ENCODE peak calls at places on chromosomes 11 and 22, in six cellular contexts. M is tibial artery, N is BJ, W is endothelial cell, U is IMR-90, L is RWPE1. S is an unnamed sample.
A peak's percentile ranks its signal among the peaks of the same experiment; 100 is the strongest.

GRCh38 chr11:131867457-131868257 is 497.2 kb downstream of the NTM start:
- DNase-seq in M (peak; percentile 73), N (peak; percentile 18), W (peak; percentile 82), U (peak; percentile 89), L (peak; percentile 63), S (peak; percentile 76)

GRCh38 chr11:68127791-68128681 is 6.8 kb upstream of the CHKA start:
- DNase-seq in M (no peak), N (no peak), W (peak; percentile 84), U (peak; percentile 40), L (no peak), S (peak; percentile 51)

GRCh38 chr11:72771507-72771906 is 19.3 kb upstream of the ARAP1 start:
- DNase-seq in M (no peak), N (no peak), W (no peak), U (peak; percentile 72), L (no peak), S (no peak)

GRCh38 chr22:28647216-28647615 is 32.4 kb downstream of the TTC28 start:
- DNase-seq in M (no peak), N (no peak), W (no peak), U (peak; percentile 51), L (no peak), S (no peak)

GRCh38 chr11:116778556-116778955 is 5.8 kb upstream of the BUD13 start:
- DNase-seq in M (no peak), N (no peak), W (no peak), U (peak; percentile 11), L (no peak), S (no peak)

GRCh38 chr11:116162541-116163230 is 610.1 kb downstream of the BUD13 start:
- DNase-seq in M (no peak), N (no peak), W (peak; percentile 81), U (no peak), L (no peak), S (no peak)

GRCh38 chr22:23548501-23549197 is 31.4 kb downstream of the IGLL1 start:
- DNase-seq in M (no peak), N (no peak), W (no peak), U (no peak), L (no peak), S (no peak)

GRCh38 chr11:96102664-96103068 is 178.8 kb upstream of the MTMR2 start:
- DNase-seq in M (no peak), N (peak; percentile 58), W (no peak), U (peak; percentile 68), L (no peak), S (no peak)

GRCh38 chr11:68043349-68044144 is 4.7 kb downstream of the TCIRG1 start:
- DNase-seq in M (no peak), N (peak; percentile 24), W (no peak), U (peak; percentile 66), L (no peak), S (no peak)

GRCh38 chr11:59716051-59716450 is 2.4 kb upstream of the OR10V1 start:
- DNase-seq in M (no peak), N (no peak), W (no peak), U (no peak), L (no peak), S (no peak)

GRCh38 chr11:5564259-5565019 is 16.1 kb upstream of the OR52H1 start:
- DNase-seq in M (no peak), N (no peak), W (no peak), U (peak; percentile 29), L (peak; percentile 4), S (no peak)

GRCh38 chr11:69646493-69647201 is 5.7 kb downstream of the CCND1 start:
- DNase-seq in M (no peak), N (no peak), W (no peak), U (no peak), L (no peak), S (no peak)

GRCh38 chr11:65003282-65003681 is 6.5 kb upstream of the BATF2 start:
- DNase-seq in M (no peak), N (no peak), W (no peak), U (peak; percentile 66), L (no peak), S (no peak)

GRCh38 chr11:106466441-106467190 is 389.2 kb downstream of the AASDHPPT start:
- DNase-seq in M (no peak), N (no peak), W (no peak), U (peak; percentile 94), L (peak; percentile 16), S (no peak)

GRCh38 chr11:65639623-65640482 is 2.0 kb downstream of the SIPA1 start:
- DNase-seq in M (no peak), N (no peak), W (peak; percentile 63), U (no peak), L (no peak), S (peak; percentile 81)

GRCh38 chr22:46004105-46004866 is 27.3 kb upstream of the WNT7B start:
- DNase-seq in M (no peak), N (no peak), W (no peak), U (no peak), L (no peak), S (no peak)

GRCh38 chr11:10498022-10498400 is 42.9 kb downstream of the AMPD3 start:
- DNase-seq in M (no peak), N (no peak), W (no peak), U (no peak), L (no peak), S (peak; percentile 17)

GRCh38 chr11:57641011-57641410 is 8.7 kb downstream of the YPEL4 start:
- DNase-seq in M (no peak), N (no peak), W (no peak), U (no peak), L (no peak), S (no peak)

DNA sequence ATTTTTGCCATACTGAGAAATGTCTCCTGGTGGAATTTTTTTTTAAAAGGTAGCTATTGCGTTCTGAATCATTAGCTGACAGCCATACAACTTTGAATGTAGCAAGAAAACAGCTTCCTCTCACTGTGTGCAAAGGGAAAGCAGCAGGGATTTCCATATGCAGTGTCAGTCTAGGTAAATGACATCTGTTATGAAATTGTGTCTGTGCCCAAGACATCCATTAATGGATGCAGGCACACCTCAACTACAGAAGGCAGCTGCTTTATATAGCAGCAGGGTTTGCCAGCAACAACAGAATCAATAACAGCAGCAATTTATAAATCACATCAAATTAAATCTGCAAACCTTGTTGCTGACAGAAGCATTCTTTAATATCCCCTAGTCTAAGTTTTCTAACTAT is 745.2 kb upstream of the RAG2 start:
- DNase-seq in M (no peak), N (no peak), W (no peak), U (no peak), L (no peak), S (no peak)
- TF ChIP-seq CTCF in M (no peak), N (no peak), W (no peak), U (no peak), L (no peak), S (no peak)

GRCh38 chr11:86103808-86104207 is 34.9 kb upstream of the PICALM start:
- DNase-seq in M (no peak), N (no peak), W (no peak), U (peak; percentile 22), L (peak; percentile 7), S (no peak)
- TF ChIP-seq CTCF in M (no peak), N (no peak), W (no peak), U (no peak), L (no peak), S (no peak)

DNA sequence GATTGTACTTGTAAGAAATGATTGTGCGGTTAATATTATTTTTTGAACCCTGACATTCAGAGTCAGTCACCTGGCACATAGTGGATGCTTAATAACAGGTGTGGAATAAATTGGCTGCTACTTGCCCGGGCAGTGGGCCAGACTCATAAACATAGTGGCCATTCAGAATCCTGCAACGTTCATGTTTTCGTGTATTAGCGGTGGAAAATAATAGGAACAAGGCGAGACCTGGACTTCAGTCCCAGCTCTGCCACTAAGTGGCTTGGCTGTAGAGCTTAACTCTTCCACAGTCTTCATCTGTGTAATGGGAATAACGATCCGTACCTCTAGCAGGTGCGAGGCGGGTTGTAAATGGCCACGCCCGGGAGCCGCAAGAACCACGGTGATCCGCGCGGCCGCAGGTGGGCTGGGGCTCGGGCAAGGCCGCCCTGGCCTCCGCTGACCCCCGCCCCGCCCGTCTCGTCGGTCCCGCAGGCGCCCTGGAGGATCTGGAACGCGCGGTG is 761 bp upstream of the TMEM25 start:
- DNase-seq in M (no peak), N (no peak), W (no peak), U (peak; percentile 5), L (peak; percentile 22), S (no peak)
- TF ChIP-seq CTCF in M (no peak), N (no peak), W (no peak), U (no peak), L (no peak), S (no peak)

GRCh38 chr22:40511604-40512003 is 124.9 kb downstream of the MRTFA start:
- DNase-seq in M (no peak), N (no peak), W (no peak), U (no peak), L (no peak), S (no peak)
- TF ChIP-seq CTCF in M (no peak), N (no peak), W (no peak), U (no peak), L (no peak), S (no peak)

GRCh38 chr22:37284807-37285355 is 2.6 kb downstream of the CYTH4 start:
- DNase-seq in M (peak; percentile 70), N (no peak), W (no peak), U (no peak), L (no peak), S (peak; percentile 76)
- TF ChIP-seq CTCF in M (no peak), N (no peak), W (no peak), U (no peak), L (no peak), S (no peak)

GRCh38 chr11:124633355-124633754 is 10.7 kb downstream of the TBRG1 start:
- DNase-seq in M (no peak), N (no peak), W (no peak), U (peak; percentile 17), L (peak; percentile 13), S (no peak)
- TF ChIP-seq CTCF in M (no peak), N (peak; percentile 43), W (peak; percentile 22), U (peak; percentile 32), L (peak; percentile 18), S (no peak)

GRCh38 chr11:46295996-46296519 is 18.6 kb downstream of the CREB3L1 start:
- DNase-seq in M (no peak), N (no peak), W (no peak), U (no peak), L (no peak), S (no peak)

GRCh38 chr11:46295312-46295995 is 18.0 kb downstream of the CREB3L1 start:
- DNase-seq in M (peak; percentile 65), N (no peak), W (peak; percentile 81), U (peak; percentile 72), L (peak; percentile 86), S (peak; percentile 88)

GRCh38 chr11:46298699-46299424 is 21.4 kb downstream of the CREB3L1 start:
- DNase-seq in M (no peak), N (peak; percentile 58), W (no peak), U (peak; percentile 93), L (peak; percentile 70), S (no peak)

GRCh38 chr11:46294365-46295309 is 17.2 kb downstream of the CREB3L1 start:
- DNase-seq in M (no peak), N (peak; percentile 92), W (no peak), U (peak; percentile 97), L (no peak), S (no peak)

GRCh38 chr11:46296520-46297448 is 19.3 kb downstream of the CREB3L1 start:
- DNase-seq in M (no peak), N (no peak), W (peak; percentile 82), U (peak; percentile 98), L (no peak), S (no peak)
- TF ChIP-seq CTCF in M (peak; percentile 13), N (peak; percentile 82), W (peak; percentile 68), U (peak; percentile 89), L (no peak), S (no peak)

GRCh38 chr11:62592216-62592815 is 993 bp upstream of the TUT1 start:
- DNase-seq in M (no peak), N (no peak), W (no peak), U (no peak), L (no peak), S (no peak)
- TF ChIP-seq CTCF in M (no peak), N (no peak), W (no peak), U (no peak), L (no peak), S (no peak)